ENCODE peak calls at places on chromosomes 11 and 22, in nine cellular contexts. Y is transverse colon, Q is AG04449, T is fibroblast of the aortic adventitia, U is body of pancreas, L is cardiac fibroblast, A is foreskin fibroblast, J is Panc1, H is thoracic aorta. N is an unnamed sample.

GRCh38 chr11:94623120-94623735 is 56.1 kb downstream of the PIWIL4 start:
- DNase-seq in Y (peak), Q (peak), H (no peak), U (peak), L (peak), T (peak), A (peak), J (peak), N (peak)

GRCh38 chr11:46710821-46711269 is 8.2 kb upstream of the F2 start:
- DNase-seq in Y (peak), A (peak), U (no peak), Q (peak), L (peak), H (peak), J (peak), T (peak), N (peak)

GRCh38 chr22:44719586-44720368 is 17.8 kb downstream of the PRR5 start:
- DNase-seq in T (no peak), A (peak), H (no peak), Q (no peak), U (peak), L (no peak), Y (peak), J (no peak), N (no peak)

GRCh38 chr11:75471134-75471943 is 38.3 kb upstream of the KLHL35 start:
- DNase-seq in Q (no peak), L (no peak), Y (no peak), H (no peak), T (no peak), J (no peak), A (no peak), U (no peak), N (no peak)

GRCh38 chr11:9922806-9923205 is 258.9 kb downstream of the SWAP70 start:
- DNase-seq in A (peak), U (no peak), Y (no peak), T (no peak), Q (no peak), L (peak), H (no peak), J (no peak), N (no peak)

GRCh38 chr22:25051983-25052710 is 99.6 kb downstream of the KIAA1671 start:
- DNase-seq in Y (peak), Q (no peak), H (no peak), L (no peak), T (no peak), J (no peak), A (no peak), U (peak), N (no peak)

GRCh38 chr11:77047007-77047927 is 13.1 kb downstream of the B3GNT6 start:
- DNase-seq in Y (peak), U (peak), H (peak), Q (peak), A (peak), L (peak), J (peak), T (peak), N (peak)

GRCh38 chr11:67055812-67056211 is 835 bp upstream of the RHOD start:
- DNase-seq in J (no peak), H (no peak), L (peak), A (peak), Q (no peak), U (peak), Y (no peak), T (no peak), N (no peak)

GRCh38 chr11:72079776-72080325 is 491 bp downstream of the NUMA1 start:
- DNase-seq in L (no peak), T (peak), A (no peak), J (no peak), U (peak), H (no peak), Q (no peak), Y (peak), N (no peak)

GRCh38 chr11:15507592-15507991 is 392.9 kb downstream of the INSC start:
- DNase-seq in A (no peak), Y (peak), L (no peak), T (no peak), J (no peak), H (no peak), Q (no peak), U (peak), N (no peak)
- H3K4me3 ChIP-seq in A (no peak), Y (no peak), L (no peak), T (no peak), J (no peak), H (peak), Q (no peak), U (no peak), N (no peak)

GRCh38 chr11:28696591-28696990 is 588.4 kb downstream of the METTL15 start:
- DNase-seq in Y (no peak), Q (no peak), T (no peak), J (no peak), U (no peak), L (no peak), H (no peak), A (no peak), N (no peak)

GRCh38 chr11:28701760-28702449 is 593.7 kb downstream of the METTL15 start:
- DNase-seq in T (no peak), Y (no peak), H (no peak), J (peak), L (peak), U (peak), A (peak), Q (no peak), N (no peak)

GRCh38 chr11:28702450-28702790 is 594.2 kb downstream of the METTL15 start:
- DNase-seq in L (no peak), T (peak), U (no peak), H (no peak), Q (no peak), A (no peak), Y (no peak), J (no peak), N (no peak)

GRCh38 chr11:28699701-28700100 is 591.5 kb downstream of the METTL15 start:
- DNase-seq in T (no peak), Q (no peak), L (no peak), H (no peak), U (no peak), Y (no peak), J (no peak), A (no peak), N (no peak)

GRCh38 chr11:28697920-28698827 is 590.0 kb downstream of the METTL15 start:
- DNase-seq in J (no peak), L (peak), U (peak), Y (peak), A (peak), T (peak), Q (no peak), H (no peak), N (peak)
- TF ChIP-seq CTCF in J (peak), L (peak), U (peak), Y (peak), A (peak), T (peak), Q (peak), H (peak), N (peak)

DNA sequence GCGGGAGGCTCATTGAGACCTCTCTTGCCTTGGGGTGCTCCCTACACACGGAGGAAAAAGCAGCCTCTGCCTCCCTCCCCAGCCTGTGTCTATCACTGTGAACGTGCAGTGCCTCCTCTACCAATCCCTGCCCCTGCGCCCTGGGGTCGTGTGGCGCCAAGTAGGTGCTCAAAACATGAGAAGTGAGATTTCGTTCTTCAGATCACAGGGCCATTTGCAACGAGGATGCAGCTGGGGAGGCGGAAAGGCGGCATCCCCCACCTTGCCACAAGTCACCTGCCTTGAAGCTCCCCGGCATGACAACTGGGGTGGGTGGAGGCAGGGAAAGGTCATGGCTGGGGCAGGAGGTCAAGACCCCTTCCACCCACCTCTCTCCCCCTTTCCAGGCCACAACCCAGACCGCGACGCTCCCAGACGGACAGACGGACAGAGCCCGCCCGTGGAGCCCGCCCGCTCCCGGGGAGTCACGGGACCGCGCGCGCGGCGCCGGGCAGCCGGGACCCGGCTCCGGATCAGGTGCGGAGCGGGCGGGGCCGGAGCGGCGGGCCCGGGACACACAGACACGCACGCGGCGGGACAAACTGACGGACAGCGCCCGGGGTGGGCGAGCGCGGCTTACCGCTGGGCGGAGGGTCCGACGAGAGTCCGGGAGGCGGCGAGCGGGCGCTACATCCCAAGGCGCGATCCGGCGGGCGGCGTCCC is 487 bp downstream of the KCNJ4 start:
- DNase-seq in H (no peak), Y (no peak), L (no peak), A (no peak), U (peak), J (no peak), T (no peak), Q (no peak), N (no peak)
- H3K4me3 ChIP-seq in H (peak), Y (peak), L (no peak), A (no peak), U (no peak), J (peak), T (no peak), Q (no peak), N (no peak)

DNA sequence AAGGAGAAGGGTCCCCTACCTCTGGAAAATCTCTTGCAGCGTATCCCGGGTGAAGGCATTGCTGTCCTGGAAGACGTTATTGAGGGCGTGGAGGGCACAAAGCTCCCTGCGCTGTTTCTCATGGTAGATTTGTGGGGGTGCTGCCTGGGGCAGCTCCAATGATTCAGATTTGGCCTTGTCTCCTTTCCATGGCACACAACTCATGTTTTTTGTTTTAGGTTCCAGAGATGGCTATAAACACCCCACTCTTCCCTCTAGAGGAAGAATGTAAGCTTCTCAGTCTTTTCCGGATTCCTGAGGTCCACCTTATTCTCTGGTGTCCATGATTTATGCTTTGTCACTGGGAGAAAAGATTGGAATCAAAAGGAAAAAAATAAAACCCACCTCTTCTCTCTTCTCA is 959 bp downstream of the JOSD1 start:
- DNase-seq in J (no peak), T (peak), Y (no peak), U (no peak), H (no peak), A (peak), Q (no peak), L (peak), N (no peak)
- TF ChIP-seq CTCF in J (no peak), T (peak), Y (no peak), U (no peak), H (no peak), A (no peak), Q (no peak), L (peak), N (peak)

DNA sequence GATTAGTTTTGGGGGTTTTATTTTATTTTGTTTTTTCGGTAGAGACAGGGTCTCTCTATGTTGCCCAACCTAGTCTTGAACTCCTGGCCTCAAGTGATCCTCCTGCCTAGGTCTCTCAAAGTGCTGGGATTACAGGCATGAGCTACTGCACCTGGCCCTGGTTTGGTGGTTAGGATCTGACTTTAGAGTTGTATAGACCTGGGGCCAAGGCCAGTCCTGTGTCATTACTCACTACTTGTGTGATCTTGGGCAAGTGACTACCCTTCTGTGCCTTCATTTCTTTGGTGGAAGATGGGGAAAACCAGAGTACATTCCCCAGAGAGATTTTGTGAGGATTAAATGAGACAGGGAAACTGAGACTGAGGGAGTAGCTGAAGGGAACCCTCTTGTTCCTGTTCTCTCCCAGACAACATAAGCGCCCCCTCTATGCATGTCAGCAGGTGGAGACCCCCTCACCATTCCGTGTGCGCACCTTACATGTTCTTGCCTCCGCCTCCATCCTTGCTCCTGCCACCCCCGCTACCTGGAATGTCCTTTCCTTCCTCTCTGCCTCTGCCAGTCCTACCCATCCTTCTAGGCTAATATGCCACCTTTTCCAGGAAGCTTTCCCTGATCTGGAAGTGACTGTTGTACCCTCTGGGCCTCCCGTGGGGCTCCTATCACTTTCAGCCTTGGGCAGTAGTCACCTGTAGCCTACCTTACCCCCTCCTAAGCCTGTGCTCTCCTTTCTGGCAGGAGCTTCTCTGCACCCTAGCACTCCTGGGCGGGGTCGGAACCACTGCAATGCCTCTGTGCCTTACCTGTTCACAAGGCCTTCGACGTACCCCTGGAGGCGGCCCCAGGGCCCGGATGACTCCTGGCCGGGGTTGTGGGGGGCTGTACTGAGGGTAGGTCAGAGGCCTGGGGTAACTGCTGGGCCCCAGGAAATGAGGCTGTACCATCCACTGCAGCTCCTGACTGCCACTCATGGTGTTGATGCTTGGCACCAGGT is 3.9 kb downstream of the FOSL1 start:
- DNase-seq in H (no peak), L (no peak), A (peak), Q (no peak), U (no peak), J (no peak), T (no peak), Y (no peak), N (no peak)
- H3K4me3 ChIP-seq in H (no peak), L (peak), A (peak), Q (peak), U (no peak), J (peak), T (peak), Y (no peak), N (no peak)

DNA sequence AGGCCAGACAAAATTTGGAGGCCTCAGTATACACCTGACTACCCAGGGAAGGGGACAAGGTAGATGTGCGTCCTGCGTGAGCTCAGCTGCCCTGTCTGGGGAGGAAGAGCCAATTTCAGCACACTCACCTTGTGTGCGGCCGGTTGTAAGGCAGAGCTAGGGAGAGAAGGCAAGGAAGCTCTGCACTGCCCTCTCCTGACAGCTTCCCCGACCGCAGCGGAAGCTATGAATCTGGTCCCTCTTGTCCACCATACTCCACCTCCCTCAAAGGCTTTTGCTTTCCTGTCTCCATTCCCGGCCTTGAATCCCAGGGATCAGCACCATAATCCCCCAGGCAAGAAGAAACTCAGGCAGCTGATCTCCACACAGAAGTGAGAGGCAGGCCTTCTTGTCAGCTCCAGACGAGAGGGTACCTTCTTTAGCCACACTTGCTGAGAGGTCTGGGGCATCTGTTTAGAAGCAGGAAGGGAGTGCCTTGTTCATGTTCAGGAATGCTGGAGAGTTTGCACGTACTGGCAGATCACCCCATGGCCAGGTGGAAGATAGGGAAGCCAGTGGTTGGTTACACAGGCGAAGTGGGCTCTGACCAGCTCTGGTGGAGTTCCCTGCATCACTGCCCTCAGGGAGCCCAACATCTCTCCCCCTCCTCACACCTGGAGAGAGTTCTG is 62.5 kb downstream of the FEZ1 start:
- DNase-seq in Q (no peak), J (no peak), Y (peak), U (peak), L (peak), A (peak), H (no peak), T (peak), N (peak)
- TF ChIP-seq CTCF in Q (peak), J (peak), Y (peak), U (peak), L (peak), A (peak), H (no peak), T (peak), N (peak)

DNA sequence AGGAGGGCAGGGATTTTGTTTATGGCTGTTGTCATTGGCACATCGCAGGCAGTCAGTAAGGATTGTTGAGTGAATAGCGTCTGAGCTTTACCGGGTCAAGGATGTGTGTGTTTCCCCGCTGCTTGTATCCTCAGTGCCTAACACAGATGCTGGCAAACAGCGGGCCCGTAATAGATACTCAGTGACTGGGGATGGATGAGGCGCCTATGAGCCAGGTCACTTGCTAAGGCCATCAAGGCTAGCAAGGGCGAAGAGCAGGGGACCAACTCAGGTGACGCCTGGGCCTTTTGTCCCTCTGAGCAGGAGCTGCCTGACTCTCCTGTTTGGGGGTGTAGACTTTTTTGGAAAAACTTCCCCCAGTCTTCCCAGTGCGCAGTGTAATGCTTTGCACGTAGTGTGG is 118.1 kb downstream of the HIPK3 start:
- DNase-seq in L (no peak), Q (no peak), U (no peak), T (no peak), J (no peak), A (no peak), H (no peak), Y (no peak), N (no peak)
- H3K4me3 ChIP-seq in L (peak), Q (peak), U (no peak), T (peak), J (peak), A (peak), H (peak), Y (no peak), N (peak)

DNA sequence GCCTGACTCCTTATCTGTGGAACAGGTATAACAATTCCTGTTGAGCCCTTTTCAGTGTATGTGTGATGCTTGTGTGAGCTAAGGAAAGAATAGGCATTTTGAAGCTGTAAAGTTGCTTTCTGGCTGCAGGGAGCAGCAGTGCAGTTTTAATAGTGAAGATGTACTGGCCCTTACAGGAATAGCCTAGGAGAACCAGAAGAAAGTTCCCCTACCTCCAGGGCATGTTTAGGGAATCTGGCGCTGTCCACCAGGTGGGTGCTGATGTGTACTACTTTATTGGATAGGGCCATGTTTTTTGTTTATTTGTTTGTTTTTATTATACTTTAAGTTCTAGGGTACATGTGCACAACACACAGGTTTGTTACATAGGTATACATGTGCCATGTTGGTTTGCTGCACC is 11.5 kb downstream of the BMAL1 start:
- DNase-seq in L (peak), H (no peak), T (peak), Q (no peak), J (no peak), Y (no peak), U (peak), A (peak), N (peak)
- TF ChIP-seq CTCF in L (no peak), H (no peak), T (peak), Q (no peak), J (peak), Y (no peak), U (no peak), A (no peak), N (peak)

GRCh38 chr11:118911880-118912741 is 13.6 kb downstream of the BCL9L start:
- DNase-seq in A (peak), T (peak), U (peak), L (peak), J (peak), Q (no peak), Y (peak), H (peak), N (peak)

GRCh38 chr11:118910309-118911112 is 15.2 kb downstream of the BCL9L start:
- DNase-seq in A (peak), H (no peak), L (peak), J (no peak), Q (no peak), Y (peak), U (peak), T (peak), N (peak)

GRCh38 chr11:118912742-118913410 is 12.8 kb downstream of the BCL9L start:
- DNase-seq in Y (peak), J (no peak), L (no peak), Q (no peak), A (peak), T (no peak), H (no peak), U (no peak), N (no peak)

GRCh38 chr11:118909619-118910308 is 16.0 kb downstream of the BCL9L start:
- DNase-seq in Q (no peak), H (no peak), J (no peak), A (peak), U (no peak), L (no peak), Y (no peak), T (no peak), N (no peak)

GRCh38 chr11:118911113-118911879 is 14.4 kb downstream of the BCL9L start:
- DNase-seq in L (peak), Y (peak), U (peak), H (no peak), A (peak), Q (no peak), J (no peak), T (peak), N (no peak)
- H3K4me3 ChIP-seq in L (peak), Y (peak), U (no peak), H (peak), A (peak), Q (peak), J (peak), T (peak), N (peak)